ENCODE peak calls at places on chromosomes 5 and 9, in six cellular contexts. D is transverse colon, Y is stomach, T is prostate gland, P is HCT116, I is H1. E is an unnamed sample. For H3K36me3, the result is how much of the 10 kb centered on the place peaks cover.

GRCh38 chr5:172336666-172337310 is 53.2 kb upstream of the UBTD2 start:
- DNase-seq in T (no peak), Y (no peak), P (no peak), I (no peak), D (no peak), E (no peak)

GRCh38 chr9:73116030-73116429 is 35.6 kb upstream of the ANXA1 start:
- DNase-seq in D (no peak), T (no peak), Y (no peak), I (no peak), P (no peak), E (no peak)

GRCh38 chr5:39024884-39025283 is 49.3 kb downstream of the RICTOR start:
- DNase-seq in Y (no peak), P (no peak), I (no peak), D (no peak), T (no peak), E (no peak)

GRCh38 chr9:137647096-137647709 is 28.4 kb downstream of the EHMT1 start:
- DNase-seq in I (no peak), Y (no peak), D (no peak), P (no peak), T (no peak), E (no peak)

GRCh38 chr9:96688215-96688614 is 33.1 kb upstream of the PRXL2C start:
- DNase-seq in I (no peak), T (no peak), Y (no peak), D (no peak), P (no peak), E (no peak)

GRCh38 chr5:39120052-39120420 is 45.8 kb upstream of the RICTOR start:
- DNase-seq in P (no peak), D (no peak), Y (no peak), T (no peak), I (no peak), E (no peak)

GRCh38 chr5:175383350-175383749 is 60.6 kb downstream of the DRD1 start:
- DNase-seq in P (no peak), T (peak), I (no peak), D (no peak), Y (no peak), E (no peak)

GRCh38 chr5:14036947-14037346 is 92.5 kb upstream of the DNAH5 start:
- DNase-seq in D (no peak), T (no peak), Y (no peak), P (no peak), I (no peak), E (no peak)

GRCh38 chr9:21095561-21095960 is 17.8 kb upstream of the IFNB1 start:
- DNase-seq in P (no peak), Y (no peak), D (no peak), I (no peak), T (no peak), E (no peak)

GRCh38 chr5:584846-585245 is 27.3 kb upstream of the CEP72 start:
- DNase-seq in T (no peak), I (no peak), P (no peak), Y (peak), D (no peak), E (no peak)

GRCh38 chr9:109451311-109452025 is 46.6 kb downstream of the PTPN3 start:
- DNase-seq in P (no peak), Y (no peak), I (peak), T (no peak), D (no peak), E (no peak)

GRCh38 chr9:19155106-19155999 is 28.1 kb upstream of the PLIN2 start:
- DNase-seq in T (no peak), P (no peak), Y (no peak), D (no peak), I (no peak), E (no peak)

GRCh38 chr5:122081541-122081940 is 3.5 kb upstream of the LOX start:
- DNase-seq in P (no peak), D (no peak), T (no peak), Y (no peak), I (no peak), E (no peak)

GRCh38 chr9:132986586-132986985 is 8.1 kb downstream of the GFI1B start:
- DNase-seq in Y (no peak), T (no peak), D (no peak), I (no peak), P (no peak), E (no peak)

GRCh38 chr9:81609782-81610738 is 79.3 kb downstream of the TLE1 start:
- DNase-seq in T (no peak), D (no peak), I (no peak), P (no peak), Y (no peak), E (no peak)

GRCh38 chr5:84228266-84228665 is 156.4 kb downstream of the EDIL3 start:
- DNase-seq in I (no peak), D (no peak), P (no peak), Y (no peak), T (no peak), E (no peak)

GRCh38 chr5:178278358-178279023 is 45.9 kb upstream of the PHYKPL start:
- DNase-seq in P (no peak), Y (no peak), D (no peak), T (no peak), I (no peak), E (no peak)

GRCh38 chr9:88011005-88011766 is 36.9 kb upstream of the CDK20 start:
- DNase-seq in P (no peak), D (no peak), I (no peak), Y (no peak), T (no peak), E (no peak)

GRCh38 chr9:91720313-91720712 is 229.7 kb downstream of the ROR2 start:
- DNase-seq in I (no peak), T (no peak), P (no peak), D (no peak), Y (no peak), E (peak)

GRCh38 chr9:35856882-35857281 is 13.3 kb downstream of the OR13J1 start:
- DNase-seq in P (no peak), D (no peak), I (peak), T (peak), Y (no peak), E (peak)

GRCh38 chr5:10592598-10592997 is 28.7 kb downstream of the ANKRD33B start:
- DNase-seq in P (no peak), Y (no peak), I (no peak), D (no peak), T (no peak), E (no peak)

GRCh38 chr9:5719546-5719945 is 90.6 kb downstream of the RIC1 start:
- DNase-seq in I (no peak), P (no peak), Y (no peak), D (no peak), T (no peak), E (no peak)

GRCh38 chr9:105114956-105115728 is 129.3 kb upstream of the SLC44A1 start:
- DNase-seq in D (peak), P (no peak), Y (peak), T (no peak), I (no peak), E (no peak)

DNA sequence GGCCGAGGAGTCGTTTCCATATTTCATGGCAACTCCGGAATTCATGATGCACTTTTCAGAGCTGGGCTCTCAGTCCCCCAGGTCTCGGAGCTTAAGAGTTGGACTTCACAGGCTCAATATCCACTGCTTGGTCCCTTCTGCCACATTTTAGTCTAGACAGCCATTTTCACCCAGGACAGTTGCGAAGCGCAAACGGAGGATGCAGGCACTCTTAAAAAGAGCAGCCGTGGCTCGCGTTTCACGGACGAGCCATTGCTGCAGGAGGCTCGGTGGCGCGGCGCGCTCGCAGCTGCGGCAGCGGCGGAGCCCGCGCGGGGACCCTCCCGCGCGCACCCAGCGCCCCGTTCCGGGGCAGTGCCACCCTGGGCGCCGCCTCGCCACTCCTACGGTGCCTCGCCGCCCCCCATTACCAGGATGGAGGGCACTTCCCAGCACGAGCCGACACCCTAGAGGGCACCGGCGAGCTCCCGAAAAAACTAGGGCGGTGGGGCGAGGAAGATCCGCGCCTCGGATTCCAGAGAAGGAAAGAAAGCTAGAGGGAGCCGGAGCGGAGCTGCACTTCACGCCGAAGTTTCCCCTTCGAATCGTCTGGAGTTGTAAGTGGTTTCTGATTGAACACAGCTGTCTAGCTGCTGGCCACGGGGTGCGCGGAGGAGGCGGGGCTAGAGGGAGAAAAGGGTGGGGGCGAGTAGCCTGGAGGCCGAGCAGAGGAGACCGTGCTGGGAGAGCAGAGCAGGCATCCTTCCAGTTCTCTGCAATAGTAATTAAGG is 140.3 kb downstream of the TSSK1B start:
- DNase-seq in I (peak), D (peak), P (peak), Y (peak), T (peak), E (peak)
- TF ChIP-seq POLR2A in I (peak), D (peak), P (peak), Y (no peak), T (peak), E (peak)

GRCh38 chr5:81631124-81631523 is 119.8 kb downstream of the SSBP2 start:
- DNase-seq in P (no peak), I (no peak), D (peak), T (no peak), Y (no peak), E (no peak)
- TF ChIP-seq POLR2AphosphoS5 in P (no peak), I (no peak), D (no peak), T (no peak), Y (no peak), E (no peak)

DNA sequence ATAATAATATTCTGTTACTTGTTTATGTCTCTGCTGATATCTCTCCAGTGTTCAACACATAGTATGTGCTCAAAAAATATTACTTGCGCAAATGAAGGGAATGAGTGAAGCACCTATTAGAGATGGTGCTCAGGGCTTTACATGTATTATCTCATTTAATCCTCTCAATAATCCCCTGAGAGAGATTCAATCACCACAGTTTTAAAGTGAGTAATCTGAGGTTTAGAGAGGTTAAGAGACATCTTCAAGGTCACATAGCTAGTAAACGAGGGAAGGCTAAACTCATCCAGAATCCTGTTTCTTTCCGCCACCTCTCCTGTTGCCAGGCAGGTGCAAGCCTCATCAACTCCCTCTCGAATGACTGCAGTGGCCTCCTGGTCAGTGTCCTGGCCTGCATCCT is 82.0 kb downstream of the UGCG start:
- DNase-seq in I (no peak), Y (no peak), T (no peak), D (no peak), P (no peak), E (no peak)
- H3K36me3 ChIP-seq in I (under half), Y (under half), T (under half), D (under half), P (under half), E (under half)

GRCh38 chr9:112479221-112479620 is 7.4 kb upstream of the KIAA1958 start:
- DNase-seq in Y (no peak), T (no peak), I (no peak), P (no peak), D (no peak), E (no peak)
- TF ChIP-seq POLR2A in Y (no peak), T (no peak), I (no peak), P (no peak), D (no peak), E (no peak)

DNA sequence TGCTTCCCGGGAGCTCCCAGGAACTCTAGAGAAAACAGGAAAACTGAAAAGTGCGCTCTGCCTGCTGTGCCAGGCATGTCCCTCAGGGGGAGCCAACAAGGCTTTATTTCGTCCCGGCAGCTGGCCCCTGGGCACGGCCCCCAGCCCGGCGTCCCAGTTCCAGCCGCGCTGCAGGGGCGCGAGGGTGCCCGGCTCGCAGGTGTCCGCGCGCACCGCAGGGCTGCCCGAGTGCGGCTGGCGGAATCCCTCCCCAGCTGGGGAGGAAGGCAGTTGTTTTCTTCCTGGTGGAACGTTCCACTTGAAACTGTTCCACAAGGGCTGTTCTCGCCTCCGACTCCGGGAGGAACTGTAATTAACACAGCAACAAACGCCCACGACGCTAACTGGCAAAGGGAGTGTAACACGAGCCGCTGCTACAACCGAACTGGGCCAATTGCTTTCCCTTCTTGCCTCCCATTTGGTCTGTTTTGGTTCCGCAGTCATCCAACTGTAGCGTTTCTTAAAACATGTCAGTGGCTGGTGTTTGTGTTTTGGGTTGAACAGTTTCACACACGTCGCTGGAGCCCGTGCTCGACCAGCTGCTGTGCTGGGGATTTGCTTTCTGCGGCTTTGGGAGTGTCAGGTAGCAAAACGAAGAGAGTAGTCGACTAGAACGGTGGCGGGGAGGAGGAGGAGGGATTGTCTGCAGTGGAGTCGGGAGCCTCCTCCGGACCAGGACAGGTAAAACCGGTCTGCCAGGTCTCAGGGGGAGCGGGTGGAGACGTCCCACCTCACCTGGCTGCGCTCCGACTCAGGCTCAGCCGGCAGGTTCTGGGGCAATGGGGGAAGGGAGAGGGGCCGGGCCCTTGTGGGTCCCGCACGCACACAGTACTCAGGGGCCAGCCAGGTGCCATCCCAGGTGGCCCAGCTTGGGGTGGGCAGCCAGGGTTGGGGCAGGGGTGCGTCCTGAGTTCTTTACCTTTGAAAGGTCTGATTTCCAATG is 131.6 kb upstream of the NIPBL start:
- DNase-seq in T (peak), I (peak), D (peak), Y (peak), P (peak), E (no peak)
- TF ChIP-seq POLR2AphosphoS5 in T (peak), I (peak), D (peak), Y (peak), P (peak), E (peak)

GRCh38 chr5:149621415-149622098 is 40.3 kb downstream of the ARHGEF37 start:
- DNase-seq in Y (no peak), D (no peak), P (no peak), T (no peak), I (no peak), E (no peak)
- H3K36me3 ChIP-seq in Y (half or more), D (under half), P (under half), T (under half), I (under half), E (under half)

GRCh38 chr9:130021123-130021522 is 21.9 kb downstream of the FNBP1 start:
- DNase-seq in T (no peak), Y (no peak), I (no peak), D (no peak), P (no peak), E (no peak)

GRCh38 chr9:130024597-130024994 is 18.4 kb downstream of the FNBP1 start:
- DNase-seq in Y (no peak), T (peak), D (no peak), I (no peak), P (no peak), E (no peak)

GRCh38 chr9:130022566-130023146 is 20.3 kb downstream of the FNBP1 start:
- DNase-seq in P (no peak), D (no peak), T (no peak), I (no peak), Y (no peak), E (no peak)

GRCh38 chr9:130023994-130024596 is 18.9 kb downstream of the FNBP1 start:
- DNase-seq in I (no peak), P (no peak), D (no peak), T (no peak), Y (no peak), E (no peak)

GRCh38 chr9:130023147-130023787 is 19.7 kb downstream of the FNBP1 start:
- DNase-seq in I (no peak), T (no peak), D (no peak), P (no peak), Y (no peak), E (no peak)
- TF ChIP-seq POLR2A in I (no peak), T (no peak), D (no peak), P (no peak), Y (no peak), E (no peak)

GRCh38 chr9:90433398-90433890 is 209.2 kb downstream of the DIRAS2 start:
- DNase-seq in I (peak), P (no peak), Y (peak), T (no peak), D (no peak), E (no peak)
- TF ChIP-seq POLR2AphosphoS5 in I (no peak), P (no peak), Y (no peak), T (no peak), D (no peak), E (no peak)

E was measured in vagina.